ENCODE peak calls at places on chromosomes 4 and X, in eight cellular contexts. T is H54; V is GM12878; G is MCF 10A; H is activated naive CD4-positive, alpha-beta T cell treated with Interleukin-2 at 50 U/mL for 16 hours; D is CD4-positive, alpha-beta T cell; B is mucosa of descending colon; S is NCI-H1436. F is an unnamed sample.

GRCh38 chrX:134601240-134601639 is 57.0 kb downstream of the PLAC1 start:
- DNase-seq in T (no peak), V (no peak), G (peak; percentile 19), H (no peak), D (no peak), B (no peak), S (no peak), F (no peak)

GRCh38 chr4:74628808-74629616 is 165.3 kb downstream of the BTC start:
- DNase-seq in T (no peak), V (no peak), G (no peak), H (no peak), D (no peak), B (peak; percentile 22), S (no peak), F (no peak)

GRCh38 chrX:36869457-36869856 is 138.7 kb upstream of the FAM47C start:
- DNase-seq in T (no peak), V (no peak), G (no peak), H (no peak), D (no peak), B (no peak), S (no peak), F (no peak)

GRCh38 chr4:24071612-24072372 is 181.9 kb upstream of the PPARGC1A start:
- DNase-seq in T (no peak), V (no peak), G (no peak), H (no peak), D (no peak), B (no peak), S (no peak), F (no peak)

GRCh38 chr4:85244638-85245037 is 230.3 kb upstream of the ARHGAP24 start:
- DNase-seq in T (no peak), V (no peak), G (no peak), H (no peak), D (no peak), B (no peak), S (no peak), F (no peak)

GRCh38 chr4:158714937-158715336 is 8.3 kb downstream of the PPID start:
- DNase-seq in T (no peak), V (no peak), G (no peak), H (no peak), D (no peak), B (no peak), S (no peak), F (no peak)

GRCh38 chrX:139559383-139560042 is 29.0 kb downstream of the F9 start:
- DNase-seq in T (peak; percentile 3), V (peak; percentile 30), G (peak; percentile 70), H (no peak), D (no peak), B (peak; percentile 66), S (no peak), F (no peak)

GRCh38 chr4:162392938-162393337 is 229.1 kb upstream of the FSTL5 start:
- DNase-seq in T (no peak), V (no peak), G (no peak), H (no peak), D (no peak), B (no peak), S (no peak), F (no peak)

GRCh38 chrX:56385336-56385735 is 153.2 kb downstream of the KLF8 start:
- DNase-seq in T (no peak), V (no peak), G (no peak), H (no peak), D (peak; percentile 18), B (no peak), S (no peak), F (no peak)

GRCh38 chrX:49186125-49187027 is at the start of gene PRICKLE3:
- DNase-seq in T (no peak), V (no peak), G (peak; percentile 70), H (peak; percentile 75), D (peak; percentile 49), B (peak; percentile 89), S (peak; percentile 43), F (peak; percentile 51)

GRCh38 chr4:156870861-156871260 is 100.7 kb downstream of the PDGFC start:
- DNase-seq in T (no peak), V (no peak), G (no peak), H (no peak), D (no peak), B (no peak), S (no peak), F (no peak)